ENCODE peak calls at places on chromosomes 1 and 21, in seven cellular contexts. X is testis, Y is upper lobe of left lung, T is uterus, V is NB4, U is tibial nerve, I is heart left ventricle. K is an unnamed sample.

GRCh38 chr1:213376862-213377372 is 325.9 kb downstream of the RPS6KC1 start:
- DNase-seq in T (no peak), V (no peak), U (no peak), I (no peak), Y (no peak), X (no peak), K (no peak)

GRCh38 chr1:33326690-33327300 is 5.9 kb upstream of the A3GALT2 start:
- DNase-seq in T (peak), I (no peak), U (no peak), V (peak), X (no peak), Y (peak), K (peak)

GRCh38 chr1:214364335-214364734 is 83.4 kb downstream of the SMYD2 start:
- DNase-seq in X (no peak), T (peak), I (no peak), V (no peak), Y (no peak), U (no peak), K (no peak)

GRCh38 chr1:12048376-12048775 is 14.7 kb upstream of the TNFRSF8 start:
- DNase-seq in T (no peak), U (no peak), Y (no peak), I (no peak), X (no peak), V (no peak), K (no peak)

GRCh38 chr1:246591504-246591903 is 25.2 kb downstream of the CNST start:
- DNase-seq in I (no peak), X (no peak), V (no peak), Y (no peak), T (no peak), U (no peak), K (no peak)

GRCh38 chr1:238710697-238711096 is 675.7 kb upstream of the CHRM3 start:
- DNase-seq in U (no peak), X (no peak), V (peak), Y (no peak), I (no peak), T (no peak), K (no peak)

GRCh38 chr1:222920169-222920568 is 105.3 kb downstream of the DISP1 start:
- DNase-seq in U (no peak), I (no peak), T (no peak), Y (no peak), V (no peak), X (no peak), K (no peak)

GRCh38 chr1:37811027-37811655 is 3.1 kb upstream of the YRDC start:
- DNase-seq in U (peak), I (peak), T (peak), Y (peak), V (peak), X (peak), K (peak)

GRCh38 chr1:175221548-175222175 is 29.1 kb upstream of the KIAA0040 start:
- DNase-seq in Y (peak), T (peak), X (peak), I (no peak), U (no peak), V (no peak), K (peak)

GRCh38 chr1:220952941-220953340 is 73.7 kb downstream of the HLX start:
- DNase-seq in T (no peak), X (no peak), I (no peak), V (no peak), U (no peak), Y (no peak), K (no peak)

GRCh38 chr1:2588661-2589330 is 2.2 kb downstream of the PRXL2B start:
- DNase-seq in T (no peak), I (peak), U (no peak), X (no peak), V (no peak), Y (no peak), K (no peak)

GRCh38 chr21:46009951-46010655 is 28.5 kb downstream of the COL6A1 start:
- DNase-seq in I (no peak), T (peak), U (no peak), V (no peak), X (peak), Y (no peak), K (no peak)

GRCh38 chr1:36653850-36654249 is 171.1 kb upstream of the CSF3R start:
- DNase-seq in I (no peak), V (peak), U (peak), T (no peak), X (peak), Y (peak), K (no peak)

GRCh38 chr1:230992100-230992774 is 13.3 kb downstream of the ARV1 start:
- DNase-seq in I (no peak), U (no peak), X (no peak), T (no peak), Y (peak), V (no peak), K (no peak)

GRCh38 chr1:182786223-182787001 is 3.2 kb upstream of the NPL start:
- DNase-seq in U (no peak), V (peak), Y (peak), T (peak), X (peak), I (peak), K (no peak)

GRCh38 chr1:156905176-156905575 is 11.7 kb downstream of the PEAR1 start:
- DNase-seq in U (no peak), V (no peak), Y (no peak), T (no peak), I (peak), X (no peak), K (no peak)

GRCh38 chr1:180612591-180612990 is 19.2 kb upstream of the XPR1 start:
- DNase-seq in V (no peak), T (no peak), U (no peak), Y (no peak), I (no peak), X (no peak), K (no peak)

GRCh38 chr1:32448773-32449456 is 16.0 kb upstream of the ZBTB8B start:
- DNase-seq in T (no peak), X (peak), U (no peak), I (no peak), Y (no peak), V (peak), K (no peak)

GRCh38 chr1:160047116-160047991 is 15.6 kb upstream of the PIGM start:
- DNase-seq in T (no peak), U (no peak), I (no peak), X (no peak), V (no peak), Y (no peak), K (no peak)

GRCh38 chr1:221272940-221273339 is 393.7 kb downstream of the HLX start:
- DNase-seq in Y (no peak), I (no peak), V (no peak), T (no peak), U (no peak), X (no peak), K (no peak)

GRCh38 chr1:2468041-2468472 is 8.0 kb upstream of the PLCH2 start:
- DNase-seq in U (no peak), T (no peak), I (no peak), Y (no peak), V (peak), X (peak), K (no peak)

GRCh38 chr1:113388621-113389355 is 1.5 kb upstream of the MAGI3 start:
- DNase-seq in V (peak), U (no peak), Y (peak), X (no peak), I (no peak), T (no peak), K (no peak)

GRCh38 chr1:6497215-6497866 is 5.9 kb upstream of the PLEKHG5 start:
- DNase-seq in T (no peak), V (peak), I (peak), U (no peak), Y (peak), X (peak), K (no peak)

GRCh38 chr1:3491291-3492246 is 37.1 kb downstream of the ARHGEF16 start:
- DNase-seq in X (peak), Y (peak), I (peak), V (peak), T (peak), U (peak), K (peak)

GRCh38 chr1:12405325-12406217 is 175.7 kb downstream of the VPS13D start:
- DNase-seq in V (peak), X (no peak), I (no peak), T (peak), Y (peak), U (peak), K (no peak)

GRCh38 chr1:193476748-193477147 is 290.3 kb upstream of the B3GALT2 start:
- DNase-seq in T (no peak), V (no peak), I (no peak), Y (no peak), X (no peak), U (no peak), K (no peak)

GRCh38 chr1:159015440-159015909 is 5.8 kb downstream of the IFI16 start:
- DNase-seq in X (peak), V (peak), I (no peak), T (peak), Y (peak), U (peak), K (peak)

GRCh38 chr1:38029725-38030511 is 16.7 kb downstream of the POU3F1 start:
- DNase-seq in I (no peak), U (no peak), Y (peak), X (peak), V (peak), T (peak), K (no peak)

GRCh38 chr1:23634518-23634839 is 57.1 kb upstream of the RPL11 start:
- DNase-seq in X (no peak), V (no peak), T (no peak), I (no peak), Y (no peak), U (no peak), K (no peak)

GRCh38 chr1:23638188-23638619 is 53.4 kb upstream of the RPL11 start:
- DNase-seq in V (no peak), X (no peak), Y (no peak), I (no peak), T (peak), U (peak), K (no peak)

GRCh38 chr1:23632479-23633160 is 59.0 kb upstream of the RPL11 start:
- DNase-seq in X (no peak), U (no peak), T (no peak), V (no peak), I (no peak), Y (no peak), K (no peak)

GRCh38 chr1:23636009-23636408 is 55.6 kb upstream of the RPL11 start:
- DNase-seq in T (no peak), U (no peak), V (no peak), Y (no peak), I (no peak), X (no peak), K (no peak)

GRCh38 chr1:23634840-23635642 is 56.6 kb upstream of the RPL11 start:
- DNase-seq in Y (peak), T (peak), X (peak), U (peak), I (no peak), V (peak), K (peak)
- TF ChIP-seq POLR2A in Y (no peak), T (no peak), X (no peak), U (no peak), I (no peak), V (no peak), K (no peak)

GRCh38 chr1:66283583-66284041 is 250.3 kb upstream of the SGIP1 start:
- DNase-seq in U (no peak), V (no peak), T (no peak), Y (no peak), X (no peak), I (no peak), K (no peak)
- TF ChIP-seq POLR2A in U (no peak), V (no peak), T (no peak), Y (no peak), X (no peak), I (no peak), K (no peak)

GRCh38 chr1:67686272-67687197 is 1.5 kb downstream of the GADD45A start:
- DNase-seq in V (peak), I (peak), X (peak), T (peak), Y (peak), U (peak), K (peak)

GRCh38 chr1:67683736-67684525 is 1.1 kb upstream of the GADD45A start:
- DNase-seq in U (no peak), T (no peak), Y (no peak), X (no peak), V (no peak), I (no peak), K (no peak)

GRCh38 chr1:67685558-67686271 is 714 bp downstream of the GADD45A start:
- DNase-seq in T (peak), I (peak), X (peak), V (peak), Y (peak), U (peak), K (peak)

GRCh38 chr1:67684526-67685066 is 405 bp upstream of the GADD45A start:
- DNase-seq in Y (no peak), X (no peak), I (no peak), U (no peak), V (no peak), T (no peak), K (no peak)

DNA sequence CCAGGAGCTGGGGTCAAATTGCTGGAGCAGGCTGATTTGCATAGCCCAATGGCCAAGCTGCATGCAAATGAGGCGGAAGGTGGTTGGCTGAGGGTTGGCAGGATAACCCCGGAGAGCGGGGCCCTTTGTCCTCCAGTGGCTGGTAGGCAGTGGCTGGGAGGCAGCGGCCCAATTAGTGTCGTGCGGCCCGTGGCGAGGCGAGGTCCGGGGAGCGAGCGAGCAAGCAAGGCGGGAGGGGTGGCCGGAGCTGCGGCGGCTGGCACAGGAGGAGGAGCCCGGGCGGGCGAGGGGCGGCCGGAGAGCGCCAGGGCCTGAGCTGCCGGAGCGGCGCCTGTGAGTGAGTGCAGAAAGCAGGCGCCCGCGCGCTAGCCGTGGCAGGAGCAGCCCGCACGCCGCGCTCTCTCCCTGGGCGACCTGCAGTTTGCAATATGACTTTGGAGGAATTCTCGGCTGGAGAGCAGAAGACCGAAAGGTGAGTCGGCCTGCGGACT is at the start of gene GADD45A:
- DNase-seq in T (peak), U (peak), V (peak), I (peak), X (peak), Y (peak), K (peak)
- TF ChIP-seq POLR2A in T (peak), U (peak), V (peak), I (peak), X (peak), Y (peak), K (peak)

GRCh38 chr1:35556494-35557117 is 597 bp downstream of the KIAA0319L start:
- DNase-seq in V (no peak), T (no peak), U (no peak), I (no peak), X (no peak), Y (no peak), K (no peak)

GRCh38 chr1:35558374-35559316 is 1.0 kb downstream of the NCDN start:
- DNase-seq in X (no peak), U (no peak), V (peak), T (no peak), Y (no peak), I (no peak), K (no peak)

GRCh38 chr1:35555601-35556477 is 1.4 kb downstream of the KIAA0319L start:
- DNase-seq in I (no peak), X (no peak), Y (no peak), V (no peak), U (no peak), T (no peak), K (no peak)

GRCh38 chr1:35557611-35558373 is at the start of gene NCDN:
- DNase-seq in I (peak), X (peak), Y (peak), T (peak), V (peak), U (peak), K (peak)

DNA sequence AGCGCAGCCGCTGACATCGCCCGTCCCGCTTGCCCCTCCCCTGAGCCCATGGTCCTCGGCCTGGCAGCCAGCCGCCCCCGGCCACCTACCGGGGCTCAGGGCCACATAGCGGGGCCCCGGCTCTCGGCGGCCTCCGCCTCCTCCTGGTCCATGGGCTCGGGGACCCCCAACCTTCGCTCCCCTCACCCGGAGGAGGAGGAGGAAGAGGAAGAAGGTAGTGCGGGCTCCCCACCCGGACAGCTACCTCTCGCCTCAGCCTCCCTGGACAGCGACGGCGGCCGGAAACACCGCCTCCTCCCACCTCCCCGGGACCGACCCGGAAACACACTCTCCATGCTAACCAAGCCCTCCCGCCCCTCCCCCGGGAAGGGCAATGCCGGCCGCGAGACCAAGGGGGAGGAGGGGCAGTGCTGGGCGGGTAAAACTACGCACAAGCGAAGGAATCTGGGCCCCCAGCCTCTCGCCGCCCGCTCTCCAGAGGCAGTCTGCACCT is at the start of gene KIAA0319L:
- DNase-seq in X (peak), U (no peak), T (peak), I (peak), V (no peak), Y (peak), K (no peak)
- TF ChIP-seq POLR2A in X (no peak), U (peak), T (peak), I (no peak), V (peak), Y (peak), K (peak)

DNA sequence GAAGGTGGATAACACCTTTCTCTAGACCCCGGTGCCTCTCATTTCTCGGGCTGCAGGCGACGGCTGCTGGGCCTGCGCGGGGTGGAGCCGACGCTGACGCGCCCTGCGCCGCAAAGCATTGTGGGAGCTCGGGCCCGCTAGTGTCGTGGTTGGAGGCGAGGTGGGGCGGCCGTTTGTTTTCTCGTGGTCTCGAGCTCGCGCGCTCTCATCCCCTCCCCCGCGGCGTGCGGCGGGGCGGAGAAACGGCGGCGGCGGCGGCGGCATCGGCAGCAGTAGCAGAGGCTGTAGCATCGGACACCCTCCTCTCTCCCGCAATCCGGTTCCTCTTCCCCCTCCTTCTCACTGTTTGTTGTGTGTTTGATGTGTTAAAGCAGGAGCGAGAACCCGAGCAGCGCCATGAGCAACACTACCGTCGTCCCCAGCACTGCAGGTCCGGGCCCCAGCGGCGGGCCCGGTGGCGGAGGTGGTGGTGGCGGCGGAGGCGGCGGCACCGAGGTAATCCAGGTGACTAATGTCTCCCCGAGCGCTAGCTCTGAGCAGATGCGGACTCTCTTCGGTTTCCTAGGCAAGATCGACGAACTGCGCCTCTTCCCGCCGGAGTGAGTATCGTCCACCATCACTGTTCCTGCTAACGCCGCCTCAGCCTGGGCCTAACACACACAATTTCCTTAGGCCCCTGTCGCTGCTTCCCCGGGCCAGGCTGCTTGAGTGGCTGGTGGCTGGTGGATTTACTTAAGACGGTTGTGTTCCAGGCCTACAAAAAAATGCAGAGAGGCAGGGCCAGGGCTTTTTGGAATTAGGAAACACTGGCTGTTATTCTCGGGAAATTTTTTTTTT is at the start of gene SRSF11:
- DNase-seq in X (peak), T (peak), Y (peak), U (peak), I (peak), V (peak), K (peak)
- TF ChIP-seq POLR2A in X (peak), T (peak), Y (peak), U (peak), I (no peak), V (peak), K (peak)

GRCh38 chr1:244757091-244757939 is 78.1 kb upstream of the COX20 start:
- DNase-seq in Y (peak), I (no peak), V (no peak), U (no peak), X (no peak), T (no peak), K (no peak)

GRCh38 chr1:244760471-244760870 is 75.0 kb upstream of the COX20 start:
- DNase-seq in U (no peak), I (no peak), X (no peak), Y (no peak), V (no peak), T (no peak), K (no peak)

GRCh38 chr1:244761279-244761678 is 74.2 kb upstream of the COX20 start:
- DNase-seq in I (no peak), X (no peak), T (no peak), Y (no peak), U (no peak), V (no peak), K (no peak)

GRCh38 chr1:244758700-244759099 is 76.8 kb upstream of the COX20 start:
- DNase-seq in Y (no peak), X (no peak), I (no peak), U (no peak), T (no peak), V (no peak), K (no peak)

GRCh38 chr1:244759158-244759557 is 76.3 kb upstream of the COX20 start:
- DNase-seq in V (no peak), U (no peak), T (no peak), Y (no peak), X (no peak), I (no peak), K (no peak)
- TF ChIP-seq POLR2A in V (no peak), U (no peak), T (no peak), Y (no peak), X (no peak), I (no peak), K (no peak)